ENCODE peak calls at places on chromosomes 16 and 17, in five cellular contexts. Q, Z, U, F and G are unnamed samples.

GRCh38 chr17:39660011-39660360 is 5.2 kb upstream of the TCAP start:
- DNase-seq in U (no peak), Q (no peak), F (no peak), Z (no peak), G (no peak)

GRCh38 chr17:2688351-2689342 is 22.9 kb downstream of the CLUH start:
- DNase-seq in F (no peak), Z (no peak), Q (no peak), U (no peak), G (no peak)

GRCh38 chr16:31695667-31696066 is 168.0 kb downstream of the AHSP start:
- DNase-seq in Z (peak), F (no peak), Q (no peak), U (no peak), G (no peak)

GRCh38 chr16:87968541-87968940 is 17.3 kb downstream of the BANP start:
- DNase-seq in F (no peak), U (no peak), Q (peak), Z (no peak), G (no peak)

GRCh38 chr17:44502598-44503079 is 567 bp downstream of the GPATCH8 start:
- DNase-seq in F (no peak), Z (no peak), U (peak), Q (peak), G (no peak)

GRCh38 chr16:12262454-12263180 is 286.1 kb downstream of the SNX29 start:
- DNase-seq in F (no peak), Q (peak), U (peak), Z (no peak), G (peak)

GRCh38 chr16:72740346-72740745 is 307.6 kb downstream of the ZFHX3 start:
- DNase-seq in U (no peak), F (no peak), Z (no peak), Q (no peak), G (no peak)

GRCh38 chr16:89921131-89921698 is 1.9 kb upstream of the TUBB3 start:
- DNase-seq in Z (no peak), Q (no peak), F (no peak), U (no peak), G (no peak)

GRCh38 chr16:50096791-50097190 is 31.0 kb downstream of the HEATR3 start:
- DNase-seq in Q (peak), Z (no peak), U (no peak), F (no peak), G (no peak)

GRCh38 chr16:55506708-55507107 is 2.2 kb upstream of the LPCAT2 start:
- DNase-seq in Q (no peak), U (no peak), F (no peak), Z (no peak), G (no peak)

GRCh38 chr17:57644311-57644710 is 100.8 kb downstream of the CCDC182 start:
- DNase-seq in Q (no peak), U (no peak), F (no peak), Z (no peak), G (no peak)

GRCh38 chr17:79132271-79133064 is 57.8 kb downstream of the ENGASE start:
- DNase-seq in U (no peak), F (no peak), Z (no peak), Q (no peak), G (no peak)

GRCh38 chr17:63751806-63752205 is 10.2 kb upstream of the STRADA start:
- DNase-seq in Z (no peak), U (no peak), Q (no peak), F (no peak), G (no peak)

GRCh38 chr16:11949527-11949926 is 7.7 kb upstream of the NPIPB2 start:
- DNase-seq in Q (peak), F (no peak), Z (no peak), U (peak), G (no peak)

GRCh38 chr17:40180694-40181093 is 3.4 kb downstream of the RAPGEFL1 start:
- DNase-seq in U (no peak), Z (no peak), Q (no peak), F (no peak), G (no peak)

GRCh38 chr17:40602445-40603443 is 37.5 kb upstream of the CCR7 start:
- DNase-seq in F (no peak), Q (no peak), Z (peak), U (no peak), G (no peak)

GRCh38 chr17:80996422-80997305 is 5.0 kb downstream of the CHMP6 start:
- DNase-seq in Z (no peak), Q (no peak), U (no peak), F (no peak), G (no peak)

GRCh38 chr16:27316038-27316680 is 2.4 kb downstream of the IL4R start:
- DNase-seq in U (no peak), Z (no peak), F (no peak), Q (no peak), G (no peak)

GRCh38 chr17:66533572-66533971 is 231.2 kb downstream of the PRKCA start:
- DNase-seq in Q (peak), F (no peak), Z (no peak), U (no peak), G (no peak)

GRCh38 chr16:85296859-85297698 is 184.8 kb upstream of the CIBAR2 start:
- DNase-seq in Z (no peak), U (peak), Q (no peak), F (peak), G (no peak)

GRCh38 chr16:60299345-60299744 is 1565.2 kb upstream of the GOT2 start:
- DNase-seq in F (no peak), Z (no peak), Q (no peak), U (no peak), G (no peak)

GRCh38 chr16:56662357-56663354 is 4.9 kb downstream of the MT1F start:
- DNase-seq in U (no peak), Q (no peak), Z (no peak), F (no peak), G (no peak)

GRCh38 chr16:29943846-29944669 is 17.8 kb upstream of the TMEM219 start:
- DNase-seq in U (peak), F (no peak), Z (no peak), Q (peak), G (peak)

GRCh38 chr17:68378202-68379149 is 78.8 kb downstream of the WIPI1 start:
- DNase-seq in Z (no peak), U (peak), Q (peak), F (peak), G (no peak)

GRCh38 chr17:43449470-43450202 is 34.1 kb upstream of the DHX8 start:
- DNase-seq in F (no peak), U (peak), Z (no peak), Q (peak), G (no peak)

GRCh38 chr17:43324205-43324893 is 74.4 kb upstream of the ARL4D start:
- DNase-seq in Q (no peak), Z (no peak), U (peak), F (no peak), G (no peak)

GRCh38 chr17:5759501-5759925 is 175.2 kb upstream of the NLRP1 start:
- DNase-seq in F (no peak), Q (no peak), Z (no peak), U (no peak), G (peak)

GRCh38 chr16:66171578-66171977 is 194.9 kb upstream of the CDH5 start:
- DNase-seq in F (no peak), U (no peak), Z (no peak), Q (no peak), G (no peak)

GRCh38 chr16:70468776-70469525 is 14.6 kb downstream of the FCSK start:
- DNase-seq in U (no peak), Q (no peak), Z (no peak), F (no peak), G (no peak)

GRCh38 chr16:70465999-70466811 is 11.8 kb downstream of the FCSK start:
- DNase-seq in Z (no peak), Q (no peak), F (no peak), U (no peak), G (no peak)

GRCh38 chr16:70467113-70467512 is 12.7 kb downstream of the FCSK start:
- DNase-seq in U (no peak), Z (no peak), F (no peak), Q (no peak), G (no peak)

GRCh38 chr16:70467608-70468007 is 13.2 kb downstream of the FCSK start:
- DNase-seq in Q (no peak), Z (no peak), F (no peak), U (no peak), G (no peak)

DNA sequence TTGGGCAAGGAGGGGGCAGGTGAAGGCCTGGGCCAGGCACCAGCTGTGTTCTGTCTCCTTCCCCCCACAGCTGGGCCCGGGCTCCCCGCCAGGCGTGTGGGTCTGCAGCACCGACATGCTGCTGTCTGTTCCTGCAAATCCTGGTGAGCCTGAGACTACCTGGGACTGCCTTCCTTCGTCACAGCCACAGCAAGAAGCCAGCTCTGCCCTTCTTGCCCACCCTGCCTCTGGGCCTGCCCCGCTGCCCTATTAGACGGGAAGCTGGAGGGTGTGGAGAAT is 12.4 kb downstream of the FCSK start:
- DNase-seq in F (no peak), U (no peak), Z (no peak), Q (no peak), G (no peak)
- H3K27ac ChIP-seq in F (no peak), U (no peak), Z (no peak), Q (no peak), G (no peak)

DNA sequence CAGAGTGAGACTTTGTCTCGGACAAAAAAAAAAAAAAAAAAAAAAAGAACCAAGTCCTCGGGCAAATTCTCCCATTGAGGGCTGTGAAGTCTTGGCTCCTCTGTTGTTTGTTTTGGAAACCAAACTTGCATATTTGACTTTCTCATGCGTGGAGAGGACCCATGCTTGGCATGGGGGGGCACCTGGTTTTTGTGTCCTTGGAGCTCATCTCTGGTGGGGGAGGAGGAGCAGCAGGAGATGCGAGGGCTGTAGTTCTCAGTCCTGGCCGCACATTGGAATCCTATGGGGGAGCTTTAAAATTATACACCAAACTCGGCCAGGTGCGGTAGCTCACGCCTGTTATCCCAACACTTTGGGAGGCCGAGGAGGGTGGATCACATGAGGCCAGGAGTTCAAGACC is 74.5 kb downstream of the ABCC6 start:
- DNase-seq in U (no peak), F (no peak), Z (no peak), Q (no peak), G (no peak)
- H3K27ac ChIP-seq in U (no peak), F (no peak), Z (no peak), Q (no peak), G (no peak)

DNA sequence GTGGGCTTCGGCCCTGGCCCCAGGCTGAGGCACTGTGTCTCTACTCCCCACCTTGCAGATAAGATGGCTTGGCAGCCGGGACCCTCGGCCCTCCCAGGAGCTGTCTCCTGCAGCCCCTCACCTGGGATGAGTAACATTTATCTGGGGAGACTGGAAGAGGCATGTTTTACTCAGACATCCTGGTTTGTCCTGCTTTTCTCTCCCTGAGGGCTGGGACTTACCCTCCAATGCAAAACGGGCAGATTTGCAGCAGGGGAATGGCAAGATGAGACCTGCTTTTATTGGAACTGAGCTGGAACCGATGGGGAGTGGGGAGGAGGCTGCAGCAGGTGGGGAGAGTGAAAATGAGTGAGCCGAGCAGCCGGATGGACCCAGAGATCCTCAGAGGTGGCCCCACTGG is 27.3 kb upstream of the UBE2G1 start:
- DNase-seq in F (no peak), Z (no peak), Q (no peak), U (no peak), G (peak)
- H3K27ac ChIP-seq in F (no peak), Z (no peak), Q (no peak), U (no peak), G (peak)

GRCh38 chr17:17849147-17849820 is 12.5 kb upstream of the SREBF1 start:
- DNase-seq in Q (peak), F (peak), U (no peak), Z (peak), G (no peak)

GRCh38 chr17:17851603-17852002 is 14.8 kb upstream of the SREBF1 start:
- DNase-seq in Q (no peak), U (no peak), F (no peak), Z (no peak), G (no peak)

GRCh38 chr17:17851101-17851500 is 14.3 kb upstream of the SREBF1 start:
- DNase-seq in U (no peak), F (no peak), Q (no peak), Z (no peak), G (no peak)

GRCh38 chr17:17848311-17848710 is 11.5 kb upstream of the SREBF1 start:
- DNase-seq in F (no peak), U (no peak), Z (no peak), Q (no peak), G (no peak)

GRCh38 chr17:17849863-17850373 is 13.1 kb upstream of the SREBF1 start:
- DNase-seq in U (peak), Z (peak), F (peak), Q (peak), G (no peak)
- H3K27ac ChIP-seq in U (peak), Z (peak), F (peak), Q (peak), G (no peak)

DNA sequence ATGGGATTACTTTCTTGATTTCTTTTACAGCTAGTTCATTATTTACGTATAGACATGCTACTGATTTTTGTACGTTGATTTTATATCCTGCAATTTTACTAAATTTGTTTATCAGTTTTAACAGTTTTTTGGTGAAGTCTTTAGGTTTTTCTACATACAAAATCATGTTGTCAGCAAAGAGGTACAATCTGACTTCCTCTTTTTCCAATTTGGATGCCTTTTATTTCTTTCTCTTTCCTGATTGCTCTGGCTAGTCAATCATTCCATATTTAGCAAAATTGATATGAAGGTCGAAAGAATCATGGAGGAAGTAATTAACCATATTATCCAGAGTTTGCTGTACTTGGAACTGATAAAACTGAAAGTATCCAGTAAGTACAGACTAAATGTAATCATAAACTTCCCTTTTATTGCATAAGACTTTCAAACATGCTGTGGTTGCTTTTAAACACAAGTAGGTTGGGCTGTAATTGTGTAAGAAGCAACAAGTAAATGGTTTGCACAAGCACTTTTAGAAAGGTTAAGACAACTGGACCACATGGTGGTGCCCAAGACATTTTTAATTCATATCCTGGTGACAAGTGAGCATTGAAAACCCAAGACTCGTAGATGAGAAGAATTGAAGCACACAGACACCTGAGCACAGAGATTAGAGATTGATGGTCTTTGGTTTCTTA is 8.4 kb downstream of the GDE1 start:
- DNase-seq in Z (no peak), Q (peak), F (no peak), U (no peak), G (no peak)
- H3K27ac ChIP-seq in Z (no peak), Q (no peak), F (no peak), U (no peak), G (no peak)

DNA sequence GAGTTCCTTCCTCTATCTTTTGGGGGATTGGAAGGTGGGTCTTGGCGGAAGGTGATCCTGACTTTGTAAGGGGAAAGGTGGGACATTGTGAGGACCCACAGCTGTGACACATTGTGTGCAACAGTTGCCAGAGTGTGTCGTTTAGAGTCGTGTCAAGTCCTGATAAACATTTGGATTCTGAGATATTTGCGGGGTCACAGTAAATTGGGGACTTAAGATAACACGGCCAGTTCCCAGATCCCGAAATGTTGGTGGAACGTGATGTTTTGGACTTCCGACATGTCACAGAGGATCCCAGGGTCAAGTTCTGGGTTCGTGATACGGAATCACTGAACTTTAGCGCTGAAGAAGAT is 648 bp downstream of the ATAD5 start:
- DNase-seq in Z (no peak), F (no peak), U (no peak), Q (no peak), G (no peak)
- H3K27ac ChIP-seq in Z (peak), F (peak), U (peak), Q (peak), G (no peak)

DNA sequence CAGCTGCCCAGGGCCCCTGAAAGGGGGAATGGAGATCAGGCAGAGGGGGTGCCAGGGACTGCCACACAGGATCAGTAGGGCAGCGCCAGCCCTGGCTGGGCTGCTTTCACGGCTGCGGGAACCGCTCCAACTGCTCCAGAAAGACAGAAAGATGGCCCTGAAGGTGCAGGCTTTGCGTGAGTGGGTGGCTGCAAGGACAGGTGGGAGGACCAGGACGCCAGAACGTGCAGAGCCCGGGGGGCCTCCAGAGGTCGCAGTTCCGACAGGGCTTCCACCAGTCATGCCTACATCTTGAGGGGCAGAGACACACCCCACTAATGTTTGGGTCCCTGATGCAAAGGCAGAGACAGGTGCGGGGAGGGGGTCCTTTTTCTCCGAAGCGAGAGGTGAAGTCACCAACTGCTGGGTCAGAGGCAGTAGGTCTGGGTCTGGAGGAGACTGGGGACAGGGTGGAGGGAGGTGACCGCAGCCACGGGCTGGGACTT is 790 bp upstream of the ATP6V0C start:
- DNase-seq in F (no peak), Z (no peak), U (no peak), Q (no peak), G (no peak)
- H3K27ac ChIP-seq in F (peak), Z (peak), U (peak), Q (no peak), G (no peak)

DNA sequence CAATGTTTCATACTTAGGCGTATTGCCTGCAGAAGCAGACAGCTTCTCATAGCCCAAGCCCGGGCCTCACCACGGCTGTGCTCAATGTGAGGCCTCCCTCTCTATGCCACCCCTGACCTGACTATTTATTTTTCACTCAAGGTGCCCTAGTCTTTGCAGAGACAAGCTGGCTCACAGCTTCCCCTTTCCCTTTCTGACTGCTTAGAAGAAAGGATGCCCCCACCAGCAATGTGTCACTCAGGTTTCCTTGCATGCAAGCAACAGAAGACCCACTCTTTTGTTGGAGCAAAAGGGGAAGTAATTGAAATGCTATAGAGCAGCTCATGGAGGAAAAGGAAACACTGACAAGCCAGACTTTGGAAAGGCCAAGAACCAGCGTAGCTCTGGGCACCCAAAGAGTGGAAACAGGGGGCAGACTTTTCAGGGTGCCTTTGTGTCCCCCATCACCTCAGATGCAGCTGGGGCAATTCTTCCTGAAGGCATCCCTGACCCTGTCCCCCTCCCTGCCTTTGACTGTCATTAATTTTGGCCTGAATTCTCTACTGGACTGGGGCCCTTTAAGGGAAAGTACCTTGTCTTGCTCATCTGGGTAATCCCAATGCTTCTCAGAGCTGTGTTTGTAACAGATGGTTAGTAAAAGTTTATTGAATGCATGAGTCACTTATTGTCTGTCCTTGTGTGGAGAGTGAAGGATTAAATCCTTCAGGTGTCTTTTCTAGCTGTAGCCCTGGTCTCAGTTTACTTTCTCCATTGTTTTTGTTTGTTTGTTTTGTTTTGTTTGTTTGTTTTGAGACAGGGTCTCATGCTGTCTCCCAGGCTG is 17.8 kb downstream of the RGS9 start:
- DNase-seq in F (no peak), Z (no peak), Q (peak), U (peak), G (peak)
- H3K27ac ChIP-seq in F (no peak), Z (no peak), Q (no peak), U (no peak), G (no peak)